ENCODE peak calls at places on chromosomes 4 and X, in four cellular contexts. N is D341Med; B is stimulated activated CD4-positive, alpha-beta T cell treated with anti-CD3 and anti-CD28 coated beads, Interleukin-15, amount 100 ng/mL, for 24 hours; J is astrocyte. F is an unnamed sample.

GRCh38 chr4:21742326-21742725 is 206.2 kb downstream of the KCNIP4 start:
- DNase-seq in N (no peak), B (no peak), J (no peak), F (no peak)

GRCh38 chr4:118154643-118155042 is 120.4 kb downstream of the NDST3 start:
- DNase-seq in N (no peak), B (no peak), J (peak; percentile 69), F (no peak)

GRCh38 chr4:146134761-146135160 is 40.8 kb upstream of the LSM6 start:
- DNase-seq in N (no peak), B (no peak), J (peak; percentile 28), F (no peak)

GRCh38 chrX:103309860-103310591 is 764 bp downstream of the BEX2 start:
- DNase-seq in N (no peak), B (peak; percentile 3), J (no peak), F (no peak)

GRCh38 chr4:148353571-148353970 is 88.6 kb downstream of the NR3C2 start:
- DNase-seq in N (no peak), B (no peak), J (no peak), F (no peak)

GRCh38 chr4:148857234-148857972 is 415.2 kb upstream of the NR3C2 start:
- DNase-seq in N (no peak), B (no peak), J (peak; percentile 55), F (no peak)

GRCh38 chrX:16695079-16695676 is 17.3 kb downstream of the CTPS2 start:
- DNase-seq in N (peak; percentile 46), B (peak; percentile 67), J (peak; percentile 21), F (peak; percentile 27)

GRCh38 chr4:157655101-157655818 is 434.7 kb downstream of the GRIA2 start:
- DNase-seq in N (no peak), B (no peak), J (no peak), F (no peak)

GRCh38 chrX:1681439-1681838 is 66.6 kb downstream of the ASMT start:
- DNase-seq in N (no peak), B (no peak), J (no peak), F (no peak)

GRCh38 chr4:29307256-29307655 is 1412.9 kb upstream of the PCDH7 start:
- DNase-seq in N (no peak), B (no peak), J (no peak), F (no peak)

GRCh38 chr4:156190606-156191005 is 236.9 kb upstream of the CTSO start:
- DNase-seq in N (no peak), B (no peak), J (peak; percentile 85), F (no peak)

GRCh38 chr4:189511581-189511980 is 429.1 kb upstream of the FRG1 start:
- DNase-seq in N (no peak), B (no peak), J (no peak), F (no peak)

F was measured in gastrocnemius medialis.